ENCODE peak calls at places on chromosomes 6 and 20, in four cellular contexts. E, F, R and B are unnamed samples.
A peak's percentile ranks its signal among the peaks of the same experiment; 100 is the strongest.

GRCh38 chr6:130900913-130901312 is 73.7 kb downstream of the SMLR1 start:
- DNase-seq in E (no peak), F (no peak), R (no peak), B (no peak)

GRCh38 chr6:63790334-63790733 is 154.7 kb downstream of the PHF3 start:
- DNase-seq in E (no peak), F (no peak), R (no peak), B (no peak)

GRCh38 chr6:7087066-7087465 is 20.7 kb upstream of the RREB1 start:
- DNase-seq in E (peak; percentile 51), F (no peak), R (no peak), B (no peak)

GRCh38 chr6:168533428-168533827 is 92.4 kb downstream of the SMOC2 start:
- DNase-seq in E (no peak), F (no peak), R (no peak), B (no peak)

GRCh38 chr20:51958636-51959542 is 156.6 kb upstream of the SALL4 start:
- DNase-seq in E (no peak), F (no peak), R (no peak), B (no peak)

GRCh38 chr6:6825986-6826901 is 237.7 kb downstream of the LY86 start:
- DNase-seq in E (peak; percentile 88), F (no peak), R (no peak), B (no peak)

GRCh38 chr20:62723768-62724420 is 15.3 kb downstream of the NTSR1 start:
- DNase-seq in E (no peak), F (no peak), R (no peak), B (no peak)

GRCh38 chr20:56380375-56380774 is 11.6 kb downstream of the AURKA start:
- DNase-seq in E (no peak), F (no peak), R (no peak), B (no peak)

GRCh38 chr20:62044671-62045070 is 21.0 kb downstream of the TAF4 start:
- DNase-seq in E (no peak), F (peak; percentile 30), R (no peak), B (no peak)

GRCh38 chr6:1535295-1535694 is 74.4 kb upstream of the FOXC1 start:
- DNase-seq in E (no peak), F (no peak), R (no peak), B (no peak)

GRCh38 chr6:63788569-63788968 is 153.0 kb downstream of the PHF3 start:
- DNase-seq in E (no peak), F (no peak), R (no peak), B (no peak)

GRCh38 chr6:139839506-139840156 is 465.2 kb upstream of the CITED2 start:
- DNase-seq in E (no peak), F (no peak), R (no peak), B (no peak)

GRCh38 chr20:23606652-23607049 is 934 bp upstream of the CST9 start:
- DNase-seq in E (peak; percentile 72), F (peak; percentile 87), R (no peak), B (peak; percentile 84)

GRCh38 chr20:62382306-62383198 is 4.4 kb upstream of the RPS21 start:
- DNase-seq in E (peak; percentile 81), F (peak; percentile 78), R (peak; percentile 53), B (no peak)

GRCh38 chr6:136920858-136921520 is 1.1 kb upstream of the SLC35D3 start:
- DNase-seq in E (no peak), F (no peak), R (no peak), B (no peak)

GRCh38 chr20:52269327-52269726 is 77.7 kb upstream of the ZFP64 start:
- DNase-seq in E (no peak), F (no peak), R (no peak), B (no peak)

GRCh38 chr6:157314705-157315321 is 8.5 kb downstream of the TMEM242 start:
- DNase-seq in E (peak; percentile 69), F (no peak), R (no peak), B (no peak)

GRCh38 chr6:134464690-134465411 is 146.9 kb upstream of the SGK1 start:
- DNase-seq in E (no peak), F (no peak), R (no peak), B (no peak)

GRCh38 chr6:82178084-82178758 is 69.3 kb downstream of the IBTK start:
- DNase-seq in E (no peak), F (no peak), R (no peak), B (no peak)

GRCh38 chr6:88561034-88561973 is 395.2 kb upstream of the CNR1 start:
- DNase-seq in E (no peak), F (peak; percentile 41), R (no peak), B (no peak)

GRCh38 chr20:58127731-58128130 is 100.7 kb downstream of the ANKRD60 start:
- DNase-seq in E (no peak), F (no peak), R (no peak), B (no peak)

GRCh38 chr6:44561832-44562496 is 174.5 kb downstream of the CDC5L start:
- DNase-seq in E (no peak), F (no peak), R (no peak), B (no peak)

GRCh38 chr20:5039255-5039657 is 37.9 kb upstream of the SLC23A2 start:
- DNase-seq in E (no peak), F (no peak), R (peak; percentile 7), B (no peak)